ENCODE peak calls at places on chromosomes 2 and 18, in six cellular contexts. I is GM12891, H is stomach, A is spleen, V is lower leg skin, Q is ovary. T is an unnamed sample.

GRCh38 chr2:232236200-232236599 is 142.4 kb upstream of the ALPP start:
- DNase-seq in Q (no peak), A (no peak), H (no peak), V (no peak), I (peak; percentile 30), T (no peak)

GRCh38 chr18:68965817-68966216 is 167.9 kb downstream of the CCDC102B start:
- DNase-seq in I (no peak), H (no peak), Q (no peak), A (no peak), V (no peak), T (no peak)

GRCh38 chr2:200968162-200968561 is 4.7 kb upstream of the ORC2 start:
- DNase-seq in Q (no peak), A (no peak), I (no peak), V (no peak), H (no peak), T (no peak)

GRCh38 chr2:95552911-95553310 is 38.9 kb upstream of the TRIM43 start:
- DNase-seq in V (no peak), Q (no peak), I (no peak), A (no peak), H (peak; percentile 51), T (no peak)

GRCh38 chr18:7520200-7520780 is 46.8 kb upstream of the PTPRM start:
- DNase-seq in Q (no peak), H (no peak), I (no peak), V (no peak), A (no peak), T (no peak)

GRCh38 chr18:49207373-49207772 is 253.1 kb downstream of the DYM start:
- DNase-seq in A (no peak), H (no peak), I (no peak), Q (no peak), V (no peak), T (no peak)

GRCh38 chr2:157891630-157892016 is 15.5 kb upstream of the ACVR1 start:
- DNase-seq in Q (no peak), H (no peak), I (no peak), A (no peak), V (no peak), T (no peak)

GRCh38 chr2:36147670-36148390 is 207.7 kb upstream of the CRIM1 start:
- DNase-seq in I (no peak), Q (no peak), H (no peak), V (no peak), A (no peak), T (no peak)

GRCh38 chr18:58942486-58942885 is 77.8 kb downstream of the ZNF532 start:
- DNase-seq in V (no peak), I (no peak), Q (no peak), H (peak; percentile 57), A (no peak), T (no peak)

GRCh38 chr2:85628658-85629057 is 12.7 kb downstream of the USP39 start:
- DNase-seq in V (no peak), A (no peak), Q (no peak), H (no peak), I (no peak), T (no peak)

GRCh38 chr2:54336136-54336976 is 80.3 kb upstream of the TSPYL6 start:
- DNase-seq in H (no peak), V (no peak), I (no peak), Q (no peak), A (no peak), T (no peak)

GRCh38 chr2:169819106-169819505 is 5.6 kb downstream of the METTL5 start:
- DNase-seq in H (no peak), V (no peak), A (no peak), Q (no peak), I (no peak), T (no peak)

GRCh38 chr2:218218409-218219185 is 1.6 kb downstream of the ARPC2 start:
- DNase-seq in V (peak; percentile 53), H (no peak), I (no peak), A (no peak), Q (no peak), T (peak; percentile 75)

GRCh38 chr2:84257871-84258270 is 201.2 kb downstream of the SUCLG1 start:
- DNase-seq in Q (no peak), H (no peak), A (no peak), I (no peak), V (no peak), T (no peak)

GRCh38 chr2:216211141-216211540 is 102.0 kb downstream of the XRCC5 start:
- DNase-seq in H (no peak), V (no peak), A (no peak), I (no peak), Q (no peak), T (no peak)

GRCh38 chr18:69883781-69884180 is 63.9 kb downstream of the CD226 start:
- DNase-seq in A (no peak), H (no peak), Q (no peak), V (no peak), I (no peak), T (no peak)

GRCh38 chr2:160336091-160336490 is 136.0 kb upstream of the ITGB6 start:
- DNase-seq in V (no peak), A (no peak), I (no peak), H (no peak), Q (no peak), T (no peak)

GRCh38 chr18:57286949-57287348 is 65.4 kb upstream of the ST8SIA3 start:
- DNase-seq in H (no peak), A (no peak), V (no peak), I (no peak), Q (no peak), T (no peak)

GRCh38 chr2:219595250-219595649 is 2.4 kb upstream of the STK11IP start:
- DNase-seq in V (no peak), H (no peak), A (no peak), Q (peak; percentile 82), I (no peak), T (no peak)

DNA sequence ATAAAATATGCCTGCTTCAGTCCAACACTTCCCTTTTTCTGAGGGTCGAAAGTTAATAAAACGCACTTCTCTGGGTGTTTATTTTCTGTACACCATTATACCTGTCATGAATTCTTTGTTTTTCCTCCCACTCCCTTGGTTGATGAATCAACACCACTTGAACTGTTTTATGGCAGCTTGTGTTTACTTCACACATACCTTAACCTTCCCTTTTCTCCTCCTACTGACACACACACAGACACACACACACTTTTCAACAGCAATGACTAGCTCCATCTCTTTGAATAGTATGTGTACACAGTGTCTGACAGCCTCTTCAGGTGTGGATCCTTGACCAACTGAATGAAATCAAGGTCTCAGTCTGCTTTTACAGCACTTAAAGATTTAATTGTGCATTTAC is 91.3 kb downstream of the SATB2 start:
- DNase-seq in A (no peak), I (no peak), V (no peak), H (no peak), Q (no peak), T (no peak)
- TF ChIP-seq POLR2A in A (no peak), I (no peak), V (no peak), H (no peak), Q (no peak), T (no peak)

DNA sequence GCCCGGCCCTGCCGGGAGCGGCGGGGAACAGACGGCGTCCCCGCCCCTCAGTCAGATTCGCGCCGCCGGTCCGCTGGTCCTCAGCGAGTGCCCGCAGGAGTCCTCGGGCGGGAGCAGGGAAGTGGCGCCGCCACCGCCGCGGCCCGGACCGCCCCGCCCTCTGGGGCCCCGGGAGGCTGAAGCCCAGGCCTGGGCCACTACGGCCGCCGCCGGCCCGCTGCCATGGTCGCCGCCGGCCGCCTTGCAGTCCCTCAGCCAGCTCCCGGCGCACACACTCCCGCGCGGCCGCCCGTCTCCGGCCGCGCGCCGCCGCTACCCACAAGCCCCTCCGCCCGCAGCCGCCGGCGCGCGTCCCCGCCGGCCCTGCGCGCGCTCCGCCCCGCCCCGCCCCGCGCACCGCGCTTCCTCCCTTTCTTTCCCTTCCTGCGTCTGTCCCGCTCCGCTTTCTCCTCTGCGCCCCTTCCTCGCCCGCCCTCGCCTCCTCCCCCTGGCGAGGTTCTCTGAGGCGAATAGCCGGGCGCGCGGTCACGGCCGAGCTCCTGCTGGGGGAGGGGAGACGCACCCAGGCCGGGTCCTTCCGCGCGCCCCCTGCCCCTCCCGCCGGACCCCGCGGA is at the start of gene ROCK2:
- DNase-seq in A (peak; percentile 95), V (peak; percentile 83), I (peak; percentile 72), Q (peak; percentile 89), H (peak; percentile 86), T (peak; percentile 69)
- TF ChIP-seq POLR2A in A (no peak), V (no peak), I (no peak), Q (peak; percentile 53), H (no peak), T (peak; percentile 80)

DNA sequence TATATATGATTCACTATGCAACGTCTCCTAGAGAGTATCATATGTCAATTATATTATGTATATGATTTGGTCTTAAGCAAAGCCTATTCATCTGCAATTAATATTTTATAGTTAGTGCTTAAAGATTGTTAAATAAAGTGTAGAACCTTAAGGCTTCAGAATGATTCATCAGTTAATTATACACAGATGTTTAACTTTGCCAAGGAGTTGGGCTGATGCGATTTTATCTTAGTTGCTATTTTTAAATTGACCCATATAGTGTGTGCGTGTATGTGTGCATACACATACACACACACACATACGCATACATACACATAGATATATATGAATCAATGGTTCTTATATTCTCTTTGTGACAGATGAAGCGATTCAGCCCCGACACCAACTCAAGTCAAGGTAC is 323.1 kb downstream of the RBM43 start:
- DNase-seq in H (no peak), V (no peak), Q (no peak), A (no peak), I (no peak), T (no peak)
- TF ChIP-seq POLR2A in H (no peak), V (no peak), Q (no peak), A (no peak), I (no peak), T (no peak)

DNA sequence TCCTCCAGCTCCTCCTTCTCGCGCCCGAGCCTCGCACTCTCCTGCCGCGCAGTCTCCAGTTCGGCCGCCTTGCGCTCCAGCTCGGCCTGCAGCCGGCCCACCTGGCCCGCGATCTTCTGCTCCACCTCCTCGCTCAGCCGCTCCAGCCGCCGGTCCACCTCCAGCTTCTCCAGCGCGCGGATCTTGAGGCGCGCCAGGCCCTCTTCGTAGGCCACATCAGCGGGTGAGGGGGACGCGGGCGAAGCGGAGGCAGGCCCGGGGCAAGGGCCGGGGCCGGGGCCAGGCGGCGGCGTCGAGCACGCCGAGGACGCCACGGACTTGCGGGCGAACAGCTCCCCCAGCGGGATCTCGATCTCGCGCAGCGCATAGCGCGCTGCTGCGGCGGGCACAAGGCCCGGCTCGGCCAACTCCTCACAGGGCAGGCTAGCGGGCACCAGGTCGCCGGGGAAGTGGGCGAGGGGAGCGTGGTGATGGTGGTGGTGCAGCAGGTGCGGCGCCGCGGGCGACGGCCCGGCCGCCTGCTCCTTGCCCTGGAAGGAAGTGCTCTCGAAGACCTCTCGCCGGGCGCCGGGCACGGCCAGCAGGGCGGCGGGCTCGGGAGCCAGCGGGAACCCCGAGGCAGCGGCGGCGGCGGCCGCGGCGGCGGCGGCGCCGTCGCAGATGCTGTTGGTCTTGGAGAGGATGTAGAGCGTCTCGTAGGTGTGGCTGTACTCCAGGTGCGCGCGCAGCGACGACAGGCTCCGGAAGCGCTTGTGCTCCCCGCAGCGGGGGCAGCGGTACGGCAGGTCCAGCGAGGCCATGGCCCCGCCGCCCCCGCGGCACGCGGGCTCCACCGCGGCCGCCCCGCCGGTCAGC is 15.2 kb downstream of the FBXO41 start:
- DNase-seq in Q (no peak), H (peak; percentile 69), I (no peak), A (peak; percentile 89), V (no peak), T (peak; percentile 89)
- TF ChIP-seq POLR2A in Q (no peak), H (no peak), I (no peak), A (no peak), V (no peak), T (peak; percentile 50)

GRCh38 chr2:9843229-9844035 is at the start of gene TAF1B:
- DNase-seq in A (peak; percentile 96), V (peak; percentile 87), Q (peak; percentile 84), H (peak; percentile 81), I (peak; percentile 81), T (peak; percentile 90)
- TF ChIP-seq POLR2A in A (peak; percentile 51), V (no peak), Q (peak; percentile 45), H (no peak), I (peak; percentile 83), T (peak; percentile 47)